ENCODE peak calls at places on chromosomes 2 and 18, in ten cellular contexts. J is heart left ventricle, U is stomach, N is tibial nerve, B is body of pancreas, P is A549, A is uterus, Z is upper lobe of left lung, Y is right lobe of liver, M is ovary. D is an unnamed sample. For H3K4me1, the result is how much of the 10 kb centered on the place peaks cover.

GRCh38 chr18:39701839-39702238 is 2136.2 kb upstream of the CELF4 start:
- DNase-seq in J (no peak), U (no peak), N (no peak), B (no peak), P (peak), A (no peak), Z (no peak), Y (no peak), M (no peak), D (no peak)

GRCh38 chr2:20656561-20656960 is 5.7 kb upstream of the HS1BP3 start:
- DNase-seq in J (no peak), U (no peak), N (no peak), B (no peak), P (no peak), A (no peak), Z (no peak), Y (no peak), M (no peak), D (no peak)

GRCh38 chr2:168699834-168700417 is 102.5 kb upstream of the NOSTRIN start:
- DNase-seq in J (peak), U (peak), N (peak), B (peak), P (no peak), A (peak), Z (peak), Y (peak), M (peak), D (peak)

GRCh38 chr2:162885281-162886070 is 46.9 kb upstream of the KCNH7 start:
- DNase-seq in J (no peak), U (no peak), N (no peak), B (no peak), P (no peak), A (no peak), Z (no peak), Y (no peak), M (no peak), D (no peak)

GRCh38 chr2:136386046-136386445 is 268.1 kb upstream of the CXCR4 start:
- DNase-seq in J (no peak), U (no peak), N (no peak), B (no peak), P (no peak), A (no peak), Z (no peak), Y (no peak), M (no peak), D (no peak)

GRCh38 chr18:55185391-55185790 is 226.1 kb upstream of the CCDC68 start:
- DNase-seq in J (no peak), U (no peak), N (no peak), B (no peak), P (no peak), A (no peak), Z (no peak), Y (no peak), M (no peak), D (no peak)

GRCh38 chr2:17772532-17772931 is 18.6 kb downstream of the GEN1 start:
- DNase-seq in J (no peak), U (no peak), N (no peak), B (no peak), P (no peak), A (no peak), Z (no peak), Y (no peak), M (no peak), D (no peak)

GRCh38 chr2:43906448-43907122 is 67.8 kb downstream of the ABCG8 start:
- DNase-seq in J (no peak), U (no peak), N (no peak), B (no peak), P (no peak), A (no peak), Z (no peak), Y (no peak), M (no peak), D (no peak)

GRCh38 chr2:215572341-215572848 is 136.5 kb upstream of the FN1 start:
- DNase-seq in J (no peak), U (no peak), N (no peak), B (no peak), P (no peak), A (no peak), Z (no peak), Y (no peak), M (no peak), D (no peak)

GRCh38 chr2:168889635-168890005 is 610 bp downstream of the SPC25 start:
- DNase-seq in J (no peak), U (no peak), N (no peak), B (no peak), P (no peak), A (no peak), Z (no peak), Y (no peak), M (no peak), D (no peak)

GRCh38 chr18:23837591-23837990 is 148.3 kb downstream of the LAMA3 start:
- DNase-seq in J (no peak), U (no peak), N (no peak), B (no peak), P (no peak), A (no peak), Z (no peak), Y (no peak), M (no peak), D (no peak)

GRCh38 chr18:34223893-34224422 is 755 bp downstream of the NOL4 start:
- DNase-seq in J (no peak), U (no peak), N (no peak), B (no peak), P (no peak), A (no peak), Z (no peak), Y (no peak), M (no peak), D (no peak)

GRCh38 chr2:183149489-183149888 is 25.2 kb downstream of the NUP35 start:
- DNase-seq in J (no peak), U (no peak), N (no peak), B (no peak), P (no peak), A (no peak), Z (no peak), Y (no peak), M (no peak), D (no peak)

GRCh38 chr2:68643011-68643873 is at the start of gene PROKR1:
- DNase-seq in J (peak), U (peak), N (no peak), B (peak), P (peak), A (no peak), Z (peak), Y (peak), M (peak), D (no peak)

GRCh38 chr2:61993422-61994024 is 88.0 kb downstream of the COMMD1 start:
- DNase-seq in J (no peak), U (no peak), N (no peak), B (peak), P (peak), A (no peak), Z (no peak), Y (no peak), M (no peak), D (no peak)

GRCh38 chr2:149098722-149099121 is 60.2 kb downstream of the LYPD6B start:
- DNase-seq in J (no peak), U (no peak), N (no peak), B (no peak), P (no peak), A (no peak), Z (no peak), Y (no peak), M (no peak), D (no peak)

GRCh38 chr18:9403795-9404564 is 69.4 kb downstream of the TWSG1 start:
- DNase-seq in J (no peak), U (no peak), N (no peak), B (no peak), P (no peak), A (no peak), Z (no peak), Y (no peak), M (no peak), D (no peak)

GRCh38 chr18:50061876-50062517 is 132.9 kb downstream of the MYO5B start:
- DNase-seq in J (peak), U (no peak), N (no peak), B (peak), P (no peak), A (no peak), Z (no peak), Y (no peak), M (no peak), D (no peak)

GRCh38 chr2:1727796-1728474 is 16.4 kb downstream of the PXDN start:
- DNase-seq in J (peak), U (peak), N (no peak), B (no peak), P (no peak), A (peak), Z (no peak), Y (peak), M (peak), D (peak)

GRCh38 chr2:119104414-119104813 is 54.1 kb downstream of the C1QL2 start:
- DNase-seq in J (no peak), U (no peak), N (no peak), B (no peak), P (no peak), A (no peak), Z (no peak), Y (no peak), M (no peak), D (no peak)

GRCh38 chr2:216315817-216316603 is 56.3 kb downstream of the MARCHF4 start:
- DNase-seq in J (no peak), U (no peak), N (no peak), B (no peak), P (peak), A (no peak), Z (no peak), Y (no peak), M (no peak), D (no peak)

DNA sequence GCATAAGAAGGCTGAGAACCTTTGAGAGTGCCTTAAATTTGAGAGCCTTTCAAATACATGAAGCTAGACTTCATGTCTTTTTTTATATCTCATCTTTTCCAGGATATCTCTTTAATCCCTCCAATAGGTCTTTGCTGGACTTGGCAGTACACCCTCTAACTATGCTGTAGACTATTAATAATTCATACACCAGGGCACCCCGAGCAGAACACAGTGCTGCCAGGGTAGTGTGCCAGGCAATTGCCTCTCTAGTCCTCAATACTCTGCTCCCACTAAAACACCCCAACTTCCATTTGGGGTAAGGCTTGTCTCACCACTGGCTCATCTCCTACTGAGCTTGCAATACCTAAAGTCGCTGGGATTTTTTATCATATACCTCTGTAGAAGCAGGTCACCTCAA is 80.8 kb downstream of the VIT start:
- DNase-seq in J (no peak), U (no peak), N (no peak), B (no peak), P (no peak), A (no peak), Z (no peak), Y (no peak), M (no peak), D (no peak)
- TF ChIP-seq POLR2A in J (no peak), U (no peak), N (no peak), B (no peak), P (no peak), A (no peak), Z (no peak), Y (no peak), M (no peak), D (no peak)

DNA sequence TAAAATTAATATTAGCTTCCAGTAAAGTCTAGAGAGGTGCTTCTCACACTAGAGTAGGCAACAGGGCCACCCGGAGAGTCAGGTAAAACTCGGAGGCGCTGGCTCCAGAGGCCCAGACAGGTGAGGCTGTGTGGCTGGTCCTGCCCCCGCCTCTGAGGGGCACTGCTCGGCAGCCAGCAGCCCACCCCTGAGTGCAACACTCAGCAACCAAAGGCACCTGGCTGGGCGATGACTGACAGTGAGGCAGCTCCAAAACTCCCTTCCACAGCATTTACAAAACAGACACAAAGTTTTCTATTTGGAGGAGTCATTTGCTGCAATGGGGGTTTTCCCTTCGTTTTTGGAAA is 138.8 kb upstream of the ID2 start:
- DNase-seq in J (no peak), U (no peak), N (no peak), B (no peak), P (no peak), A (no peak), Z (no peak), Y (peak), M (no peak), D (no peak)
- H3K4me1 ChIP-seq in J (under half), U (under half), N (under half), B (under half), P (under half), A (under half), Z (under half), Y (under half), M (under half), D (under half)

GRCh38 chr2:73983322-73984202 is 1.1 kb upstream of the TET3 start:
- DNase-seq in J (no peak), U (peak), N (no peak), B (peak), P (peak), A (peak), Z (peak), Y (peak), M (peak), D (no peak)

GRCh38 chr2:73980566-73980965 is 4.1 kb upstream of the TET3 start:
- DNase-seq in J (no peak), U (no peak), N (no peak), B (no peak), P (no peak), A (no peak), Z (no peak), Y (no peak), M (no peak), D (no peak)

GRCh38 chr2:73979686-73980085 is 5.0 kb upstream of the TET3 start:
- DNase-seq in J (no peak), U (no peak), N (no peak), B (no peak), P (peak), A (no peak), Z (peak), Y (no peak), M (no peak), D (no peak)

GRCh38 chr2:73982140-73982617 is 2.5 kb upstream of the TET3 start:
- DNase-seq in J (no peak), U (peak), N (no peak), B (no peak), P (peak), A (no peak), Z (peak), Y (no peak), M (no peak), D (no peak)

GRCh38 chr2:73981081-73981968 is 3.4 kb upstream of the TET3 start:
- DNase-seq in J (peak), U (peak), N (no peak), B (peak), P (peak), A (no peak), Z (peak), Y (peak), M (peak), D (peak)
- TF ChIP-seq POLR2A in J (peak), U (no peak), N (no peak), B (no peak), P (peak), A (no peak), Z (no peak), Y (no peak), M (no peak), D (no peak)

DNA sequence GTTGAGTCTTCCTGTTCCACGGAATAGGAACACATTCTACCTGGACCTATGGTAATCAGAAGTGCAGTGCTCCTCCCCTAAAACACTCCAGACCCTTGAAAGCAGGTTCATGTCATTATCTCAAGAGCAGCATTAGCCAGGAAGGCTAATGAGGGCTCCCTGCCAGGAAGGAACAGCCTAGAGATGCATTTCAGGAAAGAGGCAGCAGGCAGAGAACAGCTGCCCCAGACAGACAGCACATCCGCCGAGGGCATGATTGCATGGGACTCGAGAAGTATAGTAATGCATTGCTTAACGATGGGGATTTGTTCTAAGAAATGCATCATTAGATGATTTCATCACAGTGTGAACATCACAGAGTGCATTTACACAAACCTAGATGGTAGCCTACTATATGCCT is 171.5 kb downstream of the ALK start:
- DNase-seq in J (no peak), U (no peak), N (no peak), B (peak), P (no peak), A (no peak), Z (peak), Y (no peak), M (no peak), D (no peak)
- H3K4me1 ChIP-seq in J (under half), U (under half), N (under half), B (under half), P (under half), A (under half), Z (under half), Y (under half), M (under half), D (under half)

DNA sequence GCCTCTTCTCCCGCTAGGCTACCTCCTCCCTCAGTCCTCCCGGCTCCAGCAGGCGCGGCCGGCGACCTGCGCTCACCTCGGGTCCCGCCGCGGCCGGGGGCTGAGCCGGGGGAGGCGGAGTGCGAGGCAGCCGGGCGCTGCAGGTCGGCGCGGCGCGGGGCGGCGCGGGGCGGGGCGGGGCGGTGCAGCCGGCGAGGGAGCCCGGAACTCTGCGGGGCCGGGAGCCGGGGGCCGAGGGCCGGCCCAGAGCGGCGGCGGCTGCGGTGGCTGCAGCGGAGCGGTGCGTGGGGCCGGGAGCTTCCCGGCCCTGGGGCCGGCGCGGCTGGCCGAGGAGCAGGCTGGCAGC is 437 bp downstream of the ACVR1 start:
- DNase-seq in J (no peak), U (peak), N (peak), B (peak), P (no peak), A (peak), Z (peak), Y (peak), M (peak), D (peak)
- TF ChIP-seq POLR2A in J (no peak), U (no peak), N (no peak), B (no peak), P (peak), A (no peak), Z (no peak), Y (no peak), M (no peak), D (no peak)

D was measured in sigmoid colon.